ENCODE peak calls at places on chromosomes 7 and 10, in six cellular contexts. One of them, this sample, is unnamed.

GRCh38 chr7:115782716-115783460 is 247.7 kb downstream of the TFEC start:
- DNase-seq in breast epithelium: no peak
- DNase-seq in fibroblast of villous mesenchyme: no peak
- DNase-seq in cardiac fibroblast: no peak
- DNase-seq in astrocyte of the spinal cord: peak
- DNase-seq in AG10803: peak
- DNase-seq in this sample: no peak

GRCh38 chr10:131001438-131001837 is 310.1 kb downstream of the TCERG1L start:
- DNase-seq in breast epithelium: no peak
- DNase-seq in fibroblast of villous mesenchyme: no peak
- DNase-seq in cardiac fibroblast: no peak
- DNase-seq in astrocyte of the spinal cord: no peak
- DNase-seq in AG10803: no peak
- DNase-seq in this sample: no peak

GRCh38 chr7:45073843-45074737 is 14.7 kb downstream of the NACAD start:
- DNase-seq in breast epithelium: peak
- DNase-seq in fibroblast of villous mesenchyme: no peak
- DNase-seq in cardiac fibroblast: no peak
- DNase-seq in astrocyte of the spinal cord: no peak
- DNase-seq in AG10803: no peak
- DNase-seq in this sample: no peak

GRCh38 chr10:4671451-4672145 is 154.4 kb upstream of the AKR1E2 start:
- DNase-seq in breast epithelium: no peak
- DNase-seq in fibroblast of villous mesenchyme: no peak
- DNase-seq in cardiac fibroblast: peak
- DNase-seq in astrocyte of the spinal cord: peak
- DNase-seq in AG10803: peak
- DNase-seq in this sample: no peak

GRCh38 chr7:133633055-133633454 is 380.2 kb downstream of the EXOC4 start:
- DNase-seq in breast epithelium: no peak
- DNase-seq in fibroblast of villous mesenchyme: peak
- DNase-seq in cardiac fibroblast: peak
- DNase-seq in astrocyte of the spinal cord: peak
- DNase-seq in AG10803: peak
- DNase-seq in this sample: no peak

GRCh38 chr10:133335238-133336122 is 1.2 kb downstream of the CALY start:
- DNase-seq in breast epithelium: no peak
- DNase-seq in fibroblast of villous mesenchyme: peak
- DNase-seq in cardiac fibroblast: peak
- DNase-seq in astrocyte of the spinal cord: peak
- DNase-seq in AG10803: peak
- DNase-seq in this sample: peak

GRCh38 chr10:33927347-33927746 is 592.9 kb upstream of the NRP1 start:
- DNase-seq in breast epithelium: no peak
- DNase-seq in fibroblast of villous mesenchyme: no peak
- DNase-seq in cardiac fibroblast: peak
- DNase-seq in astrocyte of the spinal cord: no peak
- DNase-seq in AG10803: no peak
- DNase-seq in this sample: no peak

GRCh38 chr10:93059975-93060886 is at the start of gene CYP26C1:
- DNase-seq in breast epithelium: no peak
- DNase-seq in fibroblast of villous mesenchyme: no peak
- DNase-seq in cardiac fibroblast: no peak
- DNase-seq in astrocyte of the spinal cord: no peak
- DNase-seq in AG10803: no peak
- DNase-seq in this sample: no peak

DNA sequence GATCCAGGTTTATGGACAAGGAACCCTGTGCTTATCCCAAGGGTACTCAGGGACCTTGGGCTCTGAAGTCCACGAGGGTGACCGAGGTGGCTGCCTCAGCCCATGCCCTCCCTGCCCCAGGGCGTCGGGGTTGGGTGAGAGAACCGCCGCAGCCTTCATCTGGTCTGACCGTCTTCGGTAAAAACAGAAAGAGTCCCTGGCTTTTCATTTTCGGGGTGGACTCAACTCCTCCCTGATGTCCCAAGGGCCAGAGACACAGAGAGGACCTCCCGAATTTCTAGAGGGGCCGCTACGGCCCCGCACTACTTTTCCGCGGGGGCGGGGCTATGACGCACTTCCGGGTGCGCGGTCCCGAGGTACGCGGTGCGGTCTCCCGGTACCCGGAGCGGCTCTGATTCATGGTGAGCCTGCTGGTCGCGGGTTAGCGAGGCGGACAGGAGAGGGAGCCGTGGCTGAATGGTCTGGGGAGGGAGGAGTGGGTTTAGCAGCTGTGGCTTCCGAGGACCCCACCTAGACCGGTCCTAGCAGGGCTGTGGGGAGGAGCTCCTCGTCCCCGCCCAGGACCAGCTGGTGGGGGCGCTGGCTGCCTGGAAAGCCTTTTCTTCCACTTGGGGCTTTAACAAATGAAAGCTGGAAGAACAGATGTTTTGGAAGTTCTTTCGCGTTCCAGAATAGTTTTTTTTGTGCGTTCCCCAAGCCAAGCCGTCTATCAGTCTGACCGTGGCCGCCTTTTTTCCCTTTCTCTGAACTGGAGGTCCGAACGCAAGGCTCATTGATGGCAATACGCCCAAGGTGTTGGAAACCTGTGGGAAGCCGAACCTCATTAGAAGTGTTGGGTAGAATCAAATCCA is at the start of gene ZSCAN21:
- DNase-seq in breast epithelium: peak
- DNase-seq in fibroblast of villous mesenchyme: peak
- DNase-seq in cardiac fibroblast: peak
- DNase-seq in astrocyte of the spinal cord: peak
- DNase-seq in AG10803: peak
- DNase-seq in this sample: peak
- TF ChIP-seq CTCF in breast epithelium: peak
- TF ChIP-seq CTCF in fibroblast of villous mesenchyme: peak
- TF ChIP-seq CTCF in cardiac fibroblast: no peak
- TF ChIP-seq CTCF in astrocyte of the spinal cord: peak
- TF ChIP-seq CTCF in AG10803: peak
- TF ChIP-seq CTCF in this sample: peak

GRCh38 chr10:1227505-1228402 is 171.6 kb downstream of the WDR37 start:
- DNase-seq in breast epithelium: no peak
- DNase-seq in fibroblast of villous mesenchyme: no peak
- DNase-seq in cardiac fibroblast: peak
- DNase-seq in astrocyte of the spinal cord: no peak
- DNase-seq in AG10803: no peak
- DNase-seq in this sample: no peak
- TF ChIP-seq CTCF in breast epithelium: no peak
- TF ChIP-seq CTCF in fibroblast of villous mesenchyme: no peak
- TF ChIP-seq CTCF in cardiac fibroblast: no peak
- TF ChIP-seq CTCF in astrocyte of the spinal cord: no peak
- TF ChIP-seq CTCF in AG10803: no peak
- TF ChIP-seq CTCF in this sample: no peak

GRCh38 chr7:125670926-125671572 is 741.4 kb upstream of the POT1 start:
- DNase-seq in breast epithelium: no peak
- DNase-seq in fibroblast of villous mesenchyme: peak
- DNase-seq in cardiac fibroblast: peak
- DNase-seq in astrocyte of the spinal cord: peak
- DNase-seq in AG10803: no peak
- DNase-seq in this sample: no peak
- TF ChIP-seq CTCF in breast epithelium: peak
- TF ChIP-seq CTCF in fibroblast of villous mesenchyme: peak
- TF ChIP-seq CTCF in cardiac fibroblast: peak
- TF ChIP-seq CTCF in astrocyte of the spinal cord: peak
- TF ChIP-seq CTCF in AG10803: peak
- TF ChIP-seq CTCF in this sample: peak

DNA sequence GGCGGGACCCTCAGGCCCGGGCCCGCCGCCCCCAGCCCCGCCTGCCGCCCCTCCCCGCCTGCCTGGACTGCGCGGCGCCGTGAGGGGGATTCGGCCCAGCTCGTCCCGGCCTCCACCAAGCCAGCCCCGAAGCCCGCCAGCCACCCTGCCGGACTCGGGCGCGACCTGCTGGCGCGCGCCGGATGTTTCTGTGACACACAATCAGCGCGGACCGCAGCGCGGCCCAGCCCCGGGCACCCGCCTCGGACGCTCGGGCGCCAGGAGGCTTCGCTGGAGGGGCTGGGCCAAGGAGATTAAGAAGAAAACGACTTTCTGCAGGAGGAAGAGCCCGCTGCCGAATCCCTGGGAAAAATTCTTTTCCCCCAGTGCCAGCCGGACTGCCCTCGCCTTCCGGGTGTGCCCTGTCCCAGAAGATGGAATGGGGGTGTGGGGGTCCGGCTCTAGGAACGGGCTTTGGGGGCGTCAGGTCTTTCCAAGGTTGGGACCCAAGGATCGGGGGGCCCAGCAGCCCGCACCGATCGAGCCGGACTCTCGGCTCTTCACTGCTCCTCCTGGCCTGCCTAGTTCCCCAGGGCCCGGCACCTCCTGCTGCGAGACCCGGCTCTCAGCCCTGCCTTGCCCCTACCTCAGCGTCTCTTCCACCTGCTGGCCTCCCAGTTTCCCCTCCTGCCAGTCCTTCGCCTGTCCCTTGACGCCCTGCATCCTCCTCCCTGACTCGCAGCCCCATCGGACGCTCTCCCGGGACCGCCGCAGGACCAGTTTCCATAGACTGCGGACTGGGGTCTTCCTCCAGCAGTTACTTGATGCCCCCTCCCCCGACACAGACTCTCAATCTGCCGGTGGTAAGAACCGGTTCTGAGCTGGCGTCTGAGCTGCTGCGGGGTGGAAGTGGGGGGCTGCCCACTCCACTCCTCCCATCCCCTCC is 82.7 kb downstream of the PAX2 start:
- DNase-seq in breast epithelium: peak
- DNase-seq in fibroblast of villous mesenchyme: no peak
- DNase-seq in cardiac fibroblast: no peak
- DNase-seq in astrocyte of the spinal cord: no peak
- DNase-seq in AG10803: no peak
- DNase-seq in this sample: peak
- TF ChIP-seq CTCF in breast epithelium: no peak
- TF ChIP-seq CTCF in fibroblast of villous mesenchyme: no peak
- TF ChIP-seq CTCF in cardiac fibroblast: no peak
- TF ChIP-seq CTCF in astrocyte of the spinal cord: peak
- TF ChIP-seq CTCF in AG10803: no peak
- TF ChIP-seq CTCF in this sample: no peak

GRCh38 chr10:128267581-128267980 is 141.4 kb upstream of the MKI67 start:
- DNase-seq in breast epithelium: no peak
- DNase-seq in fibroblast of villous mesenchyme: no peak
- DNase-seq in cardiac fibroblast: no peak
- DNase-seq in astrocyte of the spinal cord: no peak
- DNase-seq in AG10803: no peak
- DNase-seq in this sample: no peak

GRCh38 chr10:128265596-128265995 is 139.4 kb upstream of the MKI67 start:
- DNase-seq in breast epithelium: no peak
- DNase-seq in fibroblast of villous mesenchyme: no peak
- DNase-seq in cardiac fibroblast: no peak
- DNase-seq in astrocyte of the spinal cord: no peak
- DNase-seq in AG10803: no peak
- DNase-seq in this sample: no peak

GRCh38 chr10:128268015-128268722 is 141.9 kb upstream of the MKI67 start:
- DNase-seq in breast epithelium: no peak
- DNase-seq in fibroblast of villous mesenchyme: peak
- DNase-seq in cardiac fibroblast: peak
- DNase-seq in astrocyte of the spinal cord: no peak
- DNase-seq in AG10803: no peak
- DNase-seq in this sample: no peak

DNA sequence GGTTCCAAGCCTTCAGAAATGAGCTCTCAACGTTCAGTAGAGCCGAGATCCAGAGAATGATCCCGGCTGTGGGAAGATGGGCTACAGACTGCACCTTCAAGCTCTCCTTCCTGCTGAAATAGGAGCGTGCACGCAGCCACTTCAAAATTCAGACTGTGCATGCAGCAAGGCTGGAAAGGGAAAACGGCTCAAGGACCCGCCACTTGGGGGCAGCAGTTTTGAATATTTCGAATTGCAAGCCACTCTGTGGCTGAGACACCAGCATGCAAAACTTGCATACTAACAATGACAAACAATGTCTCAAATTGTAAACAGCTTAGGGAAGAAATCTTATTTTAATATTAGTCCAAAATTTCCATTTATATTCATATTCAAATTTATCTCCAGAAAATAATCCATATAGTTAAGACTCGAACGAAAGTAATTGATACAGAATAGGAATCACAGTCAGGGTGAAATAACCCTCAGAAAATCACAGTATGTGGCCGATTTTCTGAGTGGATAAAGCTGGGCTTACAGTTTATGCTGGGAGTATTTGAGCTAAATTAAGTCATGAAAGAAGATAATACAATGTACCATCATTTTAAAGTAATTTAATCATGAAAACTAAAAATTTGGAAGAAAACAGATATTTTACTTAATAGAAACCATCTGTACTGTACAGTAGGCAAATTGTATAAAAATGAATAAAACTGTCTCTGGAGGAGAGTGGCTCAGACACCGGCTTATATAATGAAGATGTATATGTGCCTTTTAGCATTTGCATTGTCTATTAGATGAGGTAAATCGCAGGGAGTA is 137.9 kb upstream of the MKI67 start:
- DNase-seq in breast epithelium: peak
- DNase-seq in fibroblast of villous mesenchyme: peak
- DNase-seq in cardiac fibroblast: peak
- DNase-seq in astrocyte of the spinal cord: peak
- DNase-seq in AG10803: peak
- DNase-seq in this sample: no peak
- TF ChIP-seq CTCF in breast epithelium: peak
- TF ChIP-seq CTCF in fibroblast of villous mesenchyme: peak
- TF ChIP-seq CTCF in cardiac fibroblast: peak
- TF ChIP-seq CTCF in astrocyte of the spinal cord: peak
- TF ChIP-seq CTCF in AG10803: peak
- TF ChIP-seq CTCF in this sample: peak

DNA sequence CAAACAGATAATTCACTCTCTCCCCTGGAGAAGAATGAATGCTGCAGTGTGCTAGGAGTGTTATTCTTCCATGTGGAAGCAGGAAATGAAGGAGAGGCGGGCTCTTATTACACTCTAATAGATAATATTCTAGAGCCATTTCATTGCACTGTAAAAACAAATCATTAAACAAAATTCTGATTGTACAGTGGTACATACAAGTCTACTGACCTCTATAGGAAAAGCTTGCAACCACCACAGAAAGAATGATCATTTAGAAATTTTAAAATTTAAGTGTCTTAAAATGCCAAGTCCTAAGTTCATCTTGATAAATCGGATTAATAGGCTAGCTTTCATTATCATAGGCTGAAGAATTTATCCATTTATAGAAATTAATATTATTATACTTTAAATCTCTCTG is 960.3 kb upstream of the LRRN3 start:
- DNase-seq in breast epithelium: no peak
- DNase-seq in fibroblast of villous mesenchyme: no peak
- DNase-seq in cardiac fibroblast: peak
- DNase-seq in astrocyte of the spinal cord: peak
- DNase-seq in AG10803: no peak
- DNase-seq in this sample: no peak
- TF ChIP-seq CTCF in breast epithelium: no peak
- TF ChIP-seq CTCF in fibroblast of villous mesenchyme: no peak
- TF ChIP-seq CTCF in cardiac fibroblast: no peak
- TF ChIP-seq CTCF in astrocyte of the spinal cord: peak
- TF ChIP-seq CTCF in AG10803: no peak
- TF ChIP-seq CTCF in this sample: no peak

DNA sequence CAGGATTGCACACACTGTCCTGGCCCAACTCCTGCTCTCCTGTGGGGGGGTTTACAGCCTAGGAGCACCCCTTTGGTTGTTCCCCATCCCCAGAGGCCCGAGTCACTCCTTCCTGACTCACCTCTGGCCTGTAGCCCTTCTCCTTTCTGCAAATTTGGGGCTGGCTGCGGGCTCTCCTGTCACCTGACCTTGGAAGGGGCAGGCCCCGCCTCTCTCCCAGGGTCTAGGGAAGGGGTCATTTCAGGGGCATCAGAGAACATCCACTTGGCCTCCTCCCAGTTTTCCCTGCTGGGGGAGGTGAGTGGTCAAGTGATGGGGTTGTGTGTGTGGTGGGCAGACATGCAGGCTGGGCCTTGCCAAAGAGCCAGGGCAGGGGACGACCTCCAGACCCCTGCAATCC is 1.8 kb downstream of the NYAP1 start:
- DNase-seq in breast epithelium: no peak
- DNase-seq in fibroblast of villous mesenchyme: no peak
- DNase-seq in cardiac fibroblast: peak
- DNase-seq in astrocyte of the spinal cord: no peak
- DNase-seq in AG10803: no peak
- DNase-seq in this sample: no peak
- TF ChIP-seq CTCF in breast epithelium: no peak
- TF ChIP-seq CTCF in fibroblast of villous mesenchyme: no peak
- TF ChIP-seq CTCF in cardiac fibroblast: no peak
- TF ChIP-seq CTCF in astrocyte of the spinal cord: no peak
- TF ChIP-seq CTCF in AG10803: no peak
- TF ChIP-seq CTCF in this sample: no peak

This sample was measured in natural killer cell.